ENCODE peak calls at places on chromosomes 6 and 20, in ten cellular contexts. H, G, M, U, O, I, K, V, T and A are unnamed samples.

GRCh38 chr20:4812216-4812615 is 90.5 kb downstream of the PRND start:
- DNase-seq in H (no peak), G (no peak), M (no peak), U (no peak), O (no peak), I (no peak), K (no peak), V (no peak), T (no peak), A (no peak)

GRCh38 chr6:13075491-13075845 is 252.9 kb downstream of the TBC1D7 start:
- DNase-seq in H (no peak), G (no peak), M (no peak), U (no peak), O (no peak), I (no peak), K (no peak), V (no peak), T (no peak), A (no peak)

GRCh38 chr6:6328451-6328850 is 8.0 kb upstream of the F13A1 start:
- DNase-seq in H (no peak), G (no peak), M (no peak), U (no peak), O (no peak), I (no peak), K (no peak), V (no peak), T (no peak), A (no peak)

GRCh38 chr6:54191460-54191859 is 80.2 kb downstream of the MLIP start:
- DNase-seq in H (peak; percentile 56), G (no peak), M (no peak), U (no peak), O (no peak), I (peak; percentile 77), K (no peak), V (peak; percentile 79), T (no peak), A (no peak)

GRCh38 chr6:150915868-150916267 is 50.4 kb downstream of the MTHFD1L start:
- DNase-seq in H (no peak), G (no peak), M (no peak), U (no peak), O (no peak), I (peak; percentile 78), K (no peak), V (no peak), T (no peak), A (no peak)

GRCh38 chr20:9617940-9618339 is 103.5 kb downstream of the LAMP5 start:
- DNase-seq in H (peak; percentile 22), G (no peak), M (peak; percentile 68), U (no peak), O (no peak), I (peak; percentile 23), K (peak; percentile 36), V (no peak), T (no peak), A (no peak)

GRCh38 chr6:138645976-138646640 is 127.5 kb upstream of the CCDC28A start:
- DNase-seq in H (no peak), G (no peak), M (no peak), U (no peak), O (no peak), I (peak; percentile 61), K (no peak), V (no peak), T (no peak), A (no peak)

GRCh38 chr6:37514840-37515239 is 15.1 kb upstream of the CCDC167 start:
- DNase-seq in H (no peak), G (no peak), M (no peak), U (no peak), O (no peak), I (no peak), K (no peak), V (no peak), T (no peak), A (peak; percentile 57)

DNA sequence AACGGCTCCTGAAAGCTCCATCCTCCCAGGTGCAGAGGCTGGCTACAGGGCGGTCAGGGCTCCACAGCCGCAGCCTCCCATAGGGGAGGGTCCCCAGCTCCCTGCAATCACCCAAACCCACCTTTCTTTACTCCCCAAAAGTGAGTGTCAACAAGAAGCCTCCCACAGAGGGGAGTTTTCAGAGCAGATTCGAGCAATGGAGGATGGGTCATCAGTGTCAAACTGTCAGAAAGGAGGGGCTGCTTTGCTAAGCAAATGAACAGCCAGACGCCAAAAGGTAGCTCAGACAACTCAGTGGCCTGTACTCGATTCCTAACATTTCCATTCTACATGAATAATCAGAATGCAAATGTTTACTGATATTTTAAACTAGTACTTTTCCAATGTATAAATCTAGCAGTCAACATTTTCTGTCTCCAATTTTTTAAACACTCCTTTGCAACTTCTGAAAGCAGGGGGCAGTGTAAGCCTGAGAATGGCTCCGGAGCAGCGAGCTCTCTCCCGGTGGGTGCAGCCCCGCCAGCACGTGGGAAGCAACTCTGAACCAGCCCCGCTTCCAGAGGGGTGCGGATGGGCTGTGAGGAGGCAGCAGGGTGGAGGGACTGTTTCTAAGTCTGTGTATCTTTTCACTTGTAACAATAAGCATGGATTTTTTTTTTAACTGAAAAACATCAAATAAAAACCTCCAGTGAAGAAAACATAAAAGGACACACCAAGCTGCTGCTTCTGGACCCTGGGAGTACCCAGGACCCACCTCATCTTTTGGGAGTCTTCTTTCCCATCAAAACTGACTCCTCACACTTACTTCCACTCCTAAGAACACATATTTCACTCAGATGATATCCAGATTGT is 54.9 kb downstream of the TAF4 start:
- DNase-seq in H (peak; percentile 55), G (peak; percentile 46), M (no peak), U (no peak), O (peak; percentile 49), I (peak; percentile 65), K (peak; percentile 80), V (peak; percentile 59), T (peak; percentile 40), A (no peak)
- TF ChIP-seq CTCF in H (peak; percentile 88), G (peak; percentile 73), M (peak; percentile 93), U (peak; percentile 44), O (peak; percentile 64), I (peak; percentile 66), K (peak; percentile 73), V (peak; percentile 58), T (peak; percentile 73), A (peak; percentile 93)

GRCh38 chr20:25696384-25697131 is at the start of gene ZNF337:
- DNase-seq in H (peak; percentile 91), G (peak; percentile 96), M (peak; percentile 80), U (peak; percentile 42), O (peak; percentile 93), I (peak; percentile 96), K (peak; percentile 96), V (peak; percentile 96), T (peak; percentile 96), A (peak; percentile 99)
- TF ChIP-seq CTCF in H (peak; percentile 35), G (no peak), M (no peak), U (peak; percentile 31), O (peak; percentile 31), I (no peak), K (no peak), V (no peak), T (peak; percentile 24), A (peak; percentile 61)

GRCh38 chr20:20466341-20466879 is 98.5 kb downstream of the INSM1 start:
- DNase-seq in H (peak; percentile 85), G (no peak), M (no peak), U (peak; percentile 41), O (no peak), I (peak; percentile 76), K (no peak), V (no peak), T (no peak), A (no peak)

GRCh38 chr20:20461526-20461925 is 93.6 kb downstream of the INSM1 start:
- DNase-seq in H (no peak), G (no peak), M (no peak), U (no peak), O (no peak), I (no peak), K (no peak), V (no peak), T (no peak), A (no peak)

GRCh38 chr20:20463933-20464374 is 96.0 kb downstream of the INSM1 start:
- DNase-seq in H (no peak), G (no peak), M (no peak), U (no peak), O (no peak), I (peak; percentile 29), K (no peak), V (no peak), T (no peak), A (no peak)

GRCh38 chr20:20462185-20462584 is 94.3 kb downstream of the INSM1 start:
- DNase-seq in H (no peak), G (no peak), M (no peak), U (no peak), O (no peak), I (no peak), K (no peak), V (no peak), T (no peak), A (no peak)

GRCh38 chr20:20465259-20465658 is 97.4 kb downstream of the INSM1 start:
- DNase-seq in H (no peak), G (no peak), M (no peak), U (no peak), O (no peak), I (no peak), K (no peak), V (no peak), T (no peak), A (no peak)
- TF ChIP-seq CTCF in H (peak; percentile 42), G (no peak), M (peak; percentile 37), U (peak; percentile 36), O (peak; percentile 56), I (peak; percentile 25), K (no peak), V (peak; percentile 4), T (peak; percentile 12), A (peak; percentile 40)

GRCh38 chr6:148345578-148345977 is 2.9 kb downstream of the SASH1 start:
- DNase-seq in H (no peak), G (no peak), M (no peak), U (no peak), O (no peak), I (no peak), K (no peak), V (no peak), T (no peak), A (no peak)

GRCh38 chr6:148343028-148343374 is 363 bp downstream of the SASH1 start:
- DNase-seq in H (no peak), G (no peak), M (no peak), U (no peak), O (no peak), I (no peak), K (no peak), V (no peak), T (no peak), A (no peak)

GRCh38 chr6:148342146-148343027 is at the start of gene SASH1:
- DNase-seq in H (peak; percentile 77), G (peak; percentile 66), M (peak; percentile 84), U (no peak), O (peak; percentile 63), I (peak; percentile 87), K (peak; percentile 77), V (peak; percentile 89), T (peak; percentile 71), A (no peak)

GRCh38 chr6:148345176-148345575 is 2.5 kb downstream of the SASH1 start:
- DNase-seq in H (no peak), G (no peak), M (no peak), U (no peak), O (no peak), I (no peak), K (no peak), V (peak; percentile 67), T (no peak), A (no peak)

DNA sequence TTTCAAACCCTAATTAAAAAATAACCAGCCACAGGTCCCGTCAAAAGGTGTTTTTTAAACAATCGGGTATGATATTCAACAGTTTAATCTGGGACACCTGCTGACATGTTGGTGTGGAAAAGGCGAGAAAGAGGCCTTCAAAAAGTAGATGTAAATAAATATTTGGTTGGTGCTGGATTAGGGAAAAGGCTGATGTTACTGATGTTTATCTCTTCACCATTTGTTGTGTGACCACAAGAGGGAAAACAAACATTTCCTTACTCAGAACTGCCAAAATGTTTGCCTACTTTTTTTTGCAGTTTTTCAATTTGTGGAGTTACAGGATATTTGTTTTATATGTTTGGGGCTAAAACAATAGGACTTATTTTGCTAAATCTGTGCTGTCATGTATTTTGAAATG is 745 bp downstream of the SASH1 start:
- DNase-seq in H (no peak), G (no peak), M (peak; percentile 71), U (no peak), O (no peak), I (no peak), K (no peak), V (peak; percentile 60), T (no peak), A (no peak)
- TF ChIP-seq CTCF in H (no peak), G (peak; percentile 46), M (no peak), U (no peak), O (peak; percentile 28), I (peak; percentile 24), K (no peak), V (no peak), T (no peak), A (peak; percentile 46)